ENCODE peak calls at places on chromosome 1, in eight cellular contexts. One of them, this sample, is unnamed.

GRCh38 chr1:29282924-29283803 is 46.8 kb downstream of the PTPRU start:
- DNase-seq in NCI-H1417: no peak
- DNase-seq in cardiac fibroblast: peak; percentile 73
- DNase-seq in SK-MEL-5: peak; percentile 87
- DNase-seq in pancreas: no peak
- DNase-seq in G401: peak; percentile 65
- DNase-seq in naive thymus-derived CD8-positive, alpha-beta T cell: no peak
- DNase-seq in GM04504: no peak
- DNase-seq in this sample: peak; percentile 9

GRCh38 chr1:35447278-35447677 is 109.9 kb downstream of the KIAA0319L start:
- DNase-seq in GM04504: no peak
- DNase-seq in G401: no peak
- DNase-seq in pancreas: no peak
- DNase-seq in NCI-H1417: no peak
- DNase-seq in SK-MEL-5: no peak
- DNase-seq in cardiac fibroblast: peak; percentile 29
- DNase-seq in naive thymus-derived CD8-positive, alpha-beta T cell: no peak
- DNase-seq in this sample: no peak

GRCh38 chr1:147717051-147717705 is 43.2 kb downstream of the GJA5 start:
- DNase-seq in SK-MEL-5: no peak
- DNase-seq in GM04504: no peak
- DNase-seq in cardiac fibroblast: no peak
- DNase-seq in pancreas: no peak
- DNase-seq in NCI-H1417: peak; percentile 80
- DNase-seq in naive thymus-derived CD8-positive, alpha-beta T cell: no peak
- DNase-seq in G401: no peak
- DNase-seq in this sample: no peak

GRCh38 chr1:147752531-147752930 is 7.9 kb downstream of the GJA5 start:
- DNase-seq in G401: no peak
- DNase-seq in SK-MEL-5: no peak
- DNase-seq in cardiac fibroblast: no peak
- DNase-seq in NCI-H1417: no peak
- DNase-seq in GM04504: no peak
- DNase-seq in naive thymus-derived CD8-positive, alpha-beta T cell: no peak
- DNase-seq in pancreas: no peak
- DNase-seq in this sample: no peak

GRCh38 chr1:26598890-26599289 is 69.3 kb downstream of the RPS6KA1 start:
- DNase-seq in cardiac fibroblast: no peak
- DNase-seq in SK-MEL-5: no peak
- DNase-seq in G401: no peak
- DNase-seq in NCI-H1417: no peak
- DNase-seq in pancreas: no peak
- DNase-seq in GM04504: no peak
- DNase-seq in naive thymus-derived CD8-positive, alpha-beta T cell: no peak
- DNase-seq in this sample: no peak

GRCh38 chr1:14363191-14363590 is 235.3 kb upstream of the KAZN start:
- DNase-seq in NCI-H1417: no peak
- DNase-seq in pancreas: no peak
- DNase-seq in G401: no peak
- DNase-seq in cardiac fibroblast: peak; percentile 11
- DNase-seq in naive thymus-derived CD8-positive, alpha-beta T cell: no peak
- DNase-seq in GM04504: no peak
- DNase-seq in SK-MEL-5: no peak
- DNase-seq in this sample: no peak

GRCh38 chr1:33985166-33985565 is 121.3 kb downstream of the HMGB4 start:
- DNase-seq in G401: peak; percentile 84
- DNase-seq in cardiac fibroblast: peak; percentile 43
- DNase-seq in NCI-H1417: no peak
- DNase-seq in naive thymus-derived CD8-positive, alpha-beta T cell: no peak
- DNase-seq in pancreas: no peak
- DNase-seq in GM04504: no peak
- DNase-seq in SK-MEL-5: no peak
- DNase-seq in this sample: no peak

GRCh38 chr1:20074725-20075171 is 4.8 kb downstream of the PLA2G5 start:
- DNase-seq in pancreas: no peak
- DNase-seq in cardiac fibroblast: peak; percentile 53
- DNase-seq in G401: no peak
- DNase-seq in naive thymus-derived CD8-positive, alpha-beta T cell: no peak
- DNase-seq in GM04504: no peak
- DNase-seq in SK-MEL-5: no peak
- DNase-seq in NCI-H1417: no peak
- DNase-seq in this sample: no peak

GRCh38 chr1:3231826-3232225 is 162.8 kb downstream of the PRDM16 start:
- DNase-seq in pancreas: no peak
- DNase-seq in GM04504: no peak
- DNase-seq in G401: no peak
- DNase-seq in naive thymus-derived CD8-positive, alpha-beta T cell: no peak
- DNase-seq in NCI-H1417: no peak
- DNase-seq in cardiac fibroblast: no peak
- DNase-seq in SK-MEL-5: no peak
- DNase-seq in this sample: no peak

GRCh38 chr1:198681831-198682756 is 43.3 kb downstream of the PTPRC start:
- DNase-seq in G401: peak; percentile 9
- DNase-seq in cardiac fibroblast: peak; percentile 95
- DNase-seq in SK-MEL-5: peak; percentile 77
- DNase-seq in naive thymus-derived CD8-positive, alpha-beta T cell: peak; percentile 94
- DNase-seq in GM04504: peak; percentile 80
- DNase-seq in pancreas: no peak
- DNase-seq in NCI-H1417: peak; percentile 77
- DNase-seq in this sample: peak; percentile 70

GRCh38 chr1:22402336-22403053 is 49.2 kb upstream of the ZBTB40 start:
- DNase-seq in GM04504: no peak
- DNase-seq in cardiac fibroblast: no peak
- DNase-seq in naive thymus-derived CD8-positive, alpha-beta T cell: no peak
- DNase-seq in NCI-H1417: no peak
- DNase-seq in SK-MEL-5: no peak
- DNase-seq in G401: no peak
- DNase-seq in pancreas: no peak
- DNase-seq in this sample: no peak

GRCh38 chr1:9787702-9788101 is 36.1 kb downstream of the CLSTN1 start:
- DNase-seq in pancreas: no peak
- DNase-seq in naive thymus-derived CD8-positive, alpha-beta T cell: peak; percentile 74
- DNase-seq in G401: no peak
- DNase-seq in cardiac fibroblast: no peak
- DNase-seq in NCI-H1417: no peak
- DNase-seq in GM04504: no peak
- DNase-seq in SK-MEL-5: no peak
- DNase-seq in this sample: no peak

GRCh38 chr1:82273816-82274215 is 473.1 kb downstream of the ADGRL2 start:
- DNase-seq in pancreas: no peak
- DNase-seq in cardiac fibroblast: peak; percentile 10
- DNase-seq in G401: no peak
- DNase-seq in SK-MEL-5: no peak
- DNase-seq in naive thymus-derived CD8-positive, alpha-beta T cell: no peak
- DNase-seq in NCI-H1417: no peak
- DNase-seq in GM04504: no peak
- DNase-seq in this sample: peak; percentile 5

GRCh38 chr1:120178799-120179419 is 2.6 kb upstream of the SEC22B start:
- DNase-seq in GM04504: no peak
- DNase-seq in G401: peak; percentile 37
- DNase-seq in SK-MEL-5: no peak
- DNase-seq in naive thymus-derived CD8-positive, alpha-beta T cell: no peak
- DNase-seq in cardiac fibroblast: peak; percentile 41
- DNase-seq in NCI-H1417: no peak
- DNase-seq in pancreas: no peak
- DNase-seq in this sample: no peak

GRCh38 chr1:20485527-20486456 is at the start of gene CAMK2N1:
- DNase-seq in GM04504: no peak
- DNase-seq in naive thymus-derived CD8-positive, alpha-beta T cell: peak; percentile 38
- DNase-seq in cardiac fibroblast: peak; percentile 82
- DNase-seq in pancreas: peak; percentile 65
- DNase-seq in NCI-H1417: peak; percentile 45
- DNase-seq in G401: peak; percentile 60
- DNase-seq in SK-MEL-5: peak; percentile 54
- DNase-seq in this sample: peak; percentile 52

GRCh38 chr1:164794310-164794709 is 235.3 kb downstream of the PBX1 start:
- DNase-seq in naive thymus-derived CD8-positive, alpha-beta T cell: no peak
- DNase-seq in pancreas: no peak
- DNase-seq in cardiac fibroblast: peak; percentile 93
- DNase-seq in NCI-H1417: no peak
- DNase-seq in G401: peak; percentile 42
- DNase-seq in GM04504: peak; percentile 89
- DNase-seq in SK-MEL-5: no peak
- DNase-seq in this sample: no peak

GRCh38 chr1:53025034-53025777 is 36.8 kb upstream of the PODN start:
- DNase-seq in NCI-H1417: peak; percentile 26
- DNase-seq in SK-MEL-5: peak; percentile 71
- DNase-seq in GM04504: peak; percentile 54
- DNase-seq in pancreas: no peak
- DNase-seq in G401: peak; percentile 21
- DNase-seq in cardiac fibroblast: peak; percentile 85
- DNase-seq in naive thymus-derived CD8-positive, alpha-beta T cell: no peak
- DNase-seq in this sample: peak; percentile 34

GRCh38 chr1:156926175-156926574 is 5.7 kb downstream of the LRRC71 start:
- DNase-seq in SK-MEL-5: peak; percentile 17
- DNase-seq in NCI-H1417: peak; percentile 99
- DNase-seq in pancreas: peak; percentile 46
- DNase-seq in G401: peak; percentile 18
- DNase-seq in GM04504: no peak
- DNase-seq in cardiac fibroblast: peak; percentile 51
- DNase-seq in naive thymus-derived CD8-positive, alpha-beta T cell: no peak
- DNase-seq in this sample: no peak

GRCh38 chr1:24199291-24199900 is 12.3 kb upstream of the IFNLR1 start:
- DNase-seq in naive thymus-derived CD8-positive, alpha-beta T cell: peak; percentile 80
- DNase-seq in GM04504: no peak
- DNase-seq in SK-MEL-5: peak; percentile 68
- DNase-seq in G401: peak; percentile 84
- DNase-seq in cardiac fibroblast: peak; percentile 71
- DNase-seq in pancreas: peak; percentile 58
- DNase-seq in NCI-H1417: peak; percentile 72
- DNase-seq in this sample: peak; percentile 73

GRCh38 chr1:180230791-180231505 is 884 bp downstream of the LHX4 start:
- DNase-seq in pancreas: no peak
- DNase-seq in GM04504: no peak
- DNase-seq in cardiac fibroblast: peak; percentile 58
- DNase-seq in naive thymus-derived CD8-positive, alpha-beta T cell: no peak
- DNase-seq in SK-MEL-5: no peak
- DNase-seq in G401: peak; percentile 36
- DNase-seq in NCI-H1417: no peak
- DNase-seq in this sample: peak; percentile 36

GRCh38 chr1:30258876-30259275 is 464.5 kb downstream of the MATN1 start:
- DNase-seq in GM04504: no peak
- DNase-seq in naive thymus-derived CD8-positive, alpha-beta T cell: no peak
- DNase-seq in pancreas: no peak
- DNase-seq in G401: no peak
- DNase-seq in NCI-H1417: no peak
- DNase-seq in cardiac fibroblast: no peak
- DNase-seq in SK-MEL-5: no peak
- DNase-seq in this sample: no peak

GRCh38 chr1:19639999-19640362 is 4.1 kb upstream of the NBL1 start:
- DNase-seq in G401: no peak
- DNase-seq in GM04504: no peak
- DNase-seq in NCI-H1417: no peak
- DNase-seq in cardiac fibroblast: no peak
- DNase-seq in pancreas: no peak
- DNase-seq in SK-MEL-5: no peak
- DNase-seq in naive thymus-derived CD8-positive, alpha-beta T cell: no peak
- DNase-seq in this sample: no peak

GRCh38 chr1:77068013-77068412 is 151.2 kb downstream of the PIGK start:
- DNase-seq in SK-MEL-5: no peak
- DNase-seq in GM04504: no peak
- DNase-seq in NCI-H1417: peak; percentile 18
- DNase-seq in naive thymus-derived CD8-positive, alpha-beta T cell: no peak
- DNase-seq in pancreas: no peak
- DNase-seq in G401: no peak
- DNase-seq in cardiac fibroblast: no peak
- DNase-seq in this sample: no peak

GRCh38 chr1:155077346-155077745 is 1.3 kb upstream of the EFNA3 start:
- DNase-seq in NCI-H1417: peak; percentile 55
- DNase-seq in SK-MEL-5: no peak
- DNase-seq in G401: no peak
- DNase-seq in GM04504: no peak
- DNase-seq in naive thymus-derived CD8-positive, alpha-beta T cell: no peak
- DNase-seq in cardiac fibroblast: no peak
- DNase-seq in pancreas: no peak
- DNase-seq in this sample: no peak

GRCh38 chr1:18941221-18942141 is 15.0 kb downstream of the IFFO2 start:
- DNase-seq in NCI-H1417: no peak
- DNase-seq in cardiac fibroblast: peak; percentile 92
- DNase-seq in naive thymus-derived CD8-positive, alpha-beta T cell: no peak
- DNase-seq in G401: peak; percentile 66
- DNase-seq in SK-MEL-5: peak; percentile 96
- DNase-seq in GM04504: no peak
- DNase-seq in pancreas: no peak
- DNase-seq in this sample: no peak

GRCh38 chr1:204806943-204807624 is 63.6 kb upstream of the NFASC start:
- DNase-seq in naive thymus-derived CD8-positive, alpha-beta T cell: peak; percentile 89
- DNase-seq in G401: peak; percentile 85
- DNase-seq in GM04504: peak; percentile 42
- DNase-seq in NCI-H1417: peak; percentile 97
- DNase-seq in cardiac fibroblast: peak; percentile 80
- DNase-seq in SK-MEL-5: peak; percentile 89
- DNase-seq in pancreas: peak; percentile 87
- DNase-seq in this sample: peak; percentile 86

GRCh38 chr1:213415686-213416380 is 364.8 kb downstream of the RPS6KC1 start:
- DNase-seq in naive thymus-derived CD8-positive, alpha-beta T cell: no peak
- DNase-seq in GM04504: no peak
- DNase-seq in G401: no peak
- DNase-seq in SK-MEL-5: no peak
- DNase-seq in pancreas: no peak
- DNase-seq in NCI-H1417: no peak
- DNase-seq in cardiac fibroblast: no peak
- DNase-seq in this sample: no peak

GRCh38 chr1:50438945-50439344 is 15.7 kb upstream of the DMRTA2 start:
- DNase-seq in G401: no peak
- DNase-seq in cardiac fibroblast: no peak
- DNase-seq in NCI-H1417: no peak
- DNase-seq in GM04504: no peak
- DNase-seq in pancreas: no peak
- DNase-seq in SK-MEL-5: peak; percentile 32
- DNase-seq in naive thymus-derived CD8-positive, alpha-beta T cell: no peak
- DNase-seq in this sample: no peak

GRCh38 chr1:94919241-94920030 is 7.5 kb downstream of the CNN3 start:
- DNase-seq in pancreas: no peak
- DNase-seq in GM04504: no peak
- DNase-seq in SK-MEL-5: peak; percentile 48
- DNase-seq in G401: no peak
- DNase-seq in NCI-H1417: peak; percentile 76
- DNase-seq in cardiac fibroblast: no peak
- DNase-seq in naive thymus-derived CD8-positive, alpha-beta T cell: no peak
- DNase-seq in this sample: no peak

GRCh38 chr1:7418442-7419080 is 352.5 kb upstream of the VAMP3 start:
- DNase-seq in naive thymus-derived CD8-positive, alpha-beta T cell: no peak
- DNase-seq in pancreas: no peak
- DNase-seq in cardiac fibroblast: no peak
- DNase-seq in SK-MEL-5: no peak
- DNase-seq in NCI-H1417: no peak
- DNase-seq in G401: no peak
- DNase-seq in GM04504: no peak
- DNase-seq in this sample: no peak

GRCh38 chr1:1308756-1309524 is 543 bp downstream of the PUSL1 start:
- DNase-seq in naive thymus-derived CD8-positive, alpha-beta T cell: no peak
- DNase-seq in cardiac fibroblast: no peak
- DNase-seq in pancreas: peak; percentile 76
- DNase-seq in SK-MEL-5: no peak
- DNase-seq in G401: peak; percentile 48
- DNase-seq in NCI-H1417: peak; percentile 35
- DNase-seq in GM04504: no peak
- DNase-seq in this sample: no peak

GRCh38 chr1:2801535-2802291 is at the start of gene TTC34:
- DNase-seq in pancreas: no peak
- DNase-seq in SK-MEL-5: peak; percentile 65
- DNase-seq in GM04504: no peak
- DNase-seq in naive thymus-derived CD8-positive, alpha-beta T cell: peak; percentile 50
- DNase-seq in G401: peak; percentile 9
- DNase-seq in NCI-H1417: no peak
- DNase-seq in cardiac fibroblast: no peak
- DNase-seq in this sample: peak; percentile 31

GRCh38 chr1:233597489-233597901 is 16.4 kb upstream of the KCNK1 start:
- DNase-seq in SK-MEL-5: no peak
- DNase-seq in naive thymus-derived CD8-positive, alpha-beta T cell: no peak
- DNase-seq in NCI-H1417: no peak
- DNase-seq in cardiac fibroblast: peak; percentile 28
- DNase-seq in GM04504: peak; percentile 36
- DNase-seq in pancreas: no peak
- DNase-seq in G401: no peak
- DNase-seq in this sample: no peak

GRCh38 chr1:153928776-153929432 is 6.1 kb upstream of the GATAD2B start:
- DNase-seq in naive thymus-derived CD8-positive, alpha-beta T cell: no peak
- DNase-seq in GM04504: no peak
- DNase-seq in pancreas: no peak
- DNase-seq in NCI-H1417: no peak
- DNase-seq in cardiac fibroblast: peak; percentile 31
- DNase-seq in G401: no peak
- DNase-seq in SK-MEL-5: peak; percentile 92
- DNase-seq in this sample: no peak

This sample was measured in lung microvascular endothelial cell.